ENCODE peak calls at places on chromosomes 6 and 20, in four cellular contexts. One of them, this sample, is unnamed.

GRCh38 chr6:21586760-21587181 is 6.8 kb upstream of the SOX4 start:
- DNase-seq in activated T-cell treated with anti-CD3 and anti-CD28 coated beads, Interleukin-2, amount 50 U/mL, for 72 hours: no peak
- DNase-seq in PC-3: no peak
- DNase-seq in tibial nerve: peak
- DNase-seq in this sample: no peak

GRCh38 chr6:5061152-5061551 is 24.0 kb upstream of the PPP1R3G start:
- DNase-seq in activated T-cell treated with anti-CD3 and anti-CD28 coated beads, Interleukin-2, amount 50 U/mL, for 72 hours: no peak
- DNase-seq in PC-3: no peak
- DNase-seq in tibial nerve: no peak
- DNase-seq in this sample: no peak

GRCh38 chr6:35078226-35078850 is 62.8 kb downstream of the TCP11 start:
- DNase-seq in activated T-cell treated with anti-CD3 and anti-CD28 coated beads, Interleukin-2, amount 50 U/mL, for 72 hours: no peak
- DNase-seq in PC-3: no peak
- DNase-seq in tibial nerve: no peak
- DNase-seq in this sample: no peak

GRCh38 chr6:5361371-5361770 is 100.1 kb downstream of the FARS2 start:
- DNase-seq in activated T-cell treated with anti-CD3 and anti-CD28 coated beads, Interleukin-2, amount 50 U/mL, for 72 hours: no peak
- DNase-seq in PC-3: peak
- DNase-seq in tibial nerve: no peak
- DNase-seq in this sample: no peak

GRCh38 chr20:58909585-58909984 is 57.1 kb downstream of the GNAS start:
- DNase-seq in activated T-cell treated with anti-CD3 and anti-CD28 coated beads, Interleukin-2, amount 50 U/mL, for 72 hours: no peak
- DNase-seq in PC-3: no peak
- DNase-seq in tibial nerve: no peak
- DNase-seq in this sample: no peak

GRCh38 chr20:54048489-54048888 is 21.9 kb downstream of the BCAS1 start:
- DNase-seq in activated T-cell treated with anti-CD3 and anti-CD28 coated beads, Interleukin-2, amount 50 U/mL, for 72 hours: no peak
- DNase-seq in PC-3: no peak
- DNase-seq in tibial nerve: no peak
- DNase-seq in this sample: no peak

GRCh38 chr6:4270799-4271198 is 135.4 kb upstream of the ECI2 start:
- DNase-seq in activated T-cell treated with anti-CD3 and anti-CD28 coated beads, Interleukin-2, amount 50 U/mL, for 72 hours: no peak
- DNase-seq in PC-3: peak
- DNase-seq in tibial nerve: peak
- DNase-seq in this sample: peak

GRCh38 chr20:41316602-41317535 is 662 bp downstream of the ZHX3 start:
- DNase-seq in activated T-cell treated with anti-CD3 and anti-CD28 coated beads, Interleukin-2, amount 50 U/mL, for 72 hours: peak
- DNase-seq in PC-3: peak
- DNase-seq in tibial nerve: peak
- DNase-seq in this sample: peak

GRCh38 chr6:122289721-122290501 is 109.5 kb upstream of the HSF2 start:
- DNase-seq in activated T-cell treated with anti-CD3 and anti-CD28 coated beads, Interleukin-2, amount 50 U/mL, for 72 hours: no peak
- DNase-seq in PC-3: peak
- DNase-seq in tibial nerve: no peak
- DNase-seq in this sample: no peak

GRCh38 chr20:44084439-44084838 is 102.5 kb downstream of the JPH2 start:
- DNase-seq in activated T-cell treated with anti-CD3 and anti-CD28 coated beads, Interleukin-2, amount 50 U/mL, for 72 hours: no peak
- DNase-seq in PC-3: no peak
- DNase-seq in tibial nerve: no peak
- DNase-seq in this sample: no peak

GRCh38 chr6:166046232-166046631 is 121.4 kb downstream of the TBXT start:
- DNase-seq in activated T-cell treated with anti-CD3 and anti-CD28 coated beads, Interleukin-2, amount 50 U/mL, for 72 hours: no peak
- DNase-seq in PC-3: peak
- DNase-seq in tibial nerve: no peak
- DNase-seq in this sample: peak

GRCh38 chr6:149317656-149318571 is at the start of gene TAB2:
- DNase-seq in activated T-cell treated with anti-CD3 and anti-CD28 coated beads, Interleukin-2, amount 50 U/mL, for 72 hours: peak
- DNase-seq in PC-3: no peak
- DNase-seq in tibial nerve: peak
- DNase-seq in this sample: peak